ENCODE peak calls at places on chromosome 6, in five cellular contexts. D, K, X, I and W are unnamed samples.

GRCh38 chr6:85585741-85586140 is 7.9 kb downstream of the SNX14 start:
- DNase-seq in D (no peak), X (no peak), K (no peak), I (no peak), W (no peak)

GRCh38 chr6:71476371-71476770 is 187.8 kb downstream of the OGFRL1 start:
- DNase-seq in X (no peak), I (no peak), D (no peak), K (no peak), W (no peak)

GRCh38 chr6:162343196-162343901 is 384.2 kb downstream of the PRKN start:
- DNase-seq in D (no peak), X (no peak), I (no peak), K (no peak), W (peak; percentile 12)

GRCh38 chr6:73803562-73804221 is 107.7 kb downstream of the CD109 start:
- DNase-seq in K (peak; percentile 97), X (no peak), I (peak; percentile 25), D (peak; percentile 43), W (peak; percentile 19)

GRCh38 chr6:135985471-135985870 is 134.0 kb downstream of the PDE7B start:
- DNase-seq in X (no peak), I (no peak), D (no peak), K (no peak), W (no peak)

GRCh38 chr6:150547511-150548222 is 52.0 kb upstream of the PLEKHG1 start:
- DNase-seq in X (no peak), D (no peak), I (no peak), K (no peak), W (no peak)

GRCh38 chr6:5338177-5338960 is 77.1 kb downstream of the FARS2 start:
- DNase-seq in K (no peak), D (no peak), I (no peak), X (peak; percentile 43), W (no peak)

GRCh38 chr6:72367439-72367838 is 254.4 kb upstream of the KCNQ5 start:
- DNase-seq in X (no peak), I (no peak), K (no peak), D (no peak), W (no peak)

GRCh38 chr6:29679962-29680361 is 990 bp downstream of the ZFP57 start:
- DNase-seq in I (no peak), K (no peak), D (peak; percentile 14), X (no peak), W (no peak)

GRCh38 chr6:169968541-169969270 is 217.3 kb downstream of the ERMARD start:
- DNase-seq in I (no peak), D (no peak), X (no peak), K (no peak), W (peak; percentile 7)

GRCh38 chr6:95431637-95432228 is 145.6 kb upstream of the MANEA start:
- DNase-seq in K (peak; percentile 40), X (no peak), D (peak; percentile 51), I (peak; percentile 5), W (peak; percentile 39)

GRCh38 chr6:43771858-43772570 is 2.0 kb downstream of the VEGFA start:
- DNase-seq in I (peak; percentile 43), X (no peak), D (peak; percentile 90), K (no peak), W (peak; percentile 82)

GRCh38 chr6:167098825-167099225 is 24.1 kb upstream of the CCR6 start:
- DNase-seq in X (peak; percentile 80), K (no peak), I (no peak), D (no peak), W (no peak)

GRCh38 chr6:39899540-39900295 is 34.5 kb downstream of the MOCS1 start:
- DNase-seq in I (no peak), K (peak; percentile 14), D (no peak), X (no peak), W (no peak)

GRCh38 chr6:71396410-71396801 is 107.8 kb downstream of the OGFRL1 start:
- DNase-seq in K (no peak), X (peak; percentile 16), D (no peak), I (no peak), W (no peak)

GRCh38 chr6:85458782-85459181 is 8.9 kb downstream of the NT5E start:
- DNase-seq in D (no peak), I (no peak), X (no peak), K (no peak), W (no peak)

GRCh38 chr6:35562060-35562459 is 49.4 kb upstream of the TULP1 start:
- DNase-seq in K (peak; percentile 26), X (no peak), D (peak; percentile 30), I (no peak), W (no peak)

GRCh38 chr6:133553652-133554051 is 312.5 kb downstream of the EYA4 start:
- DNase-seq in K (peak; percentile 79), X (no peak), I (no peak), D (peak; percentile 59), W (peak; percentile 32)

GRCh38 chr6:14452567-14453527 is 335.3 kb downstream of the CD83 start:
- DNase-seq in D (peak; percentile 88), X (peak; percentile 4), I (no peak), K (no peak), W (no peak)

GRCh38 chr6:42727084-42727601 is 4.7 kb upstream of the PRPH2 start:
- DNase-seq in X (no peak), I (no peak), D (no peak), K (peak; percentile 21), W (no peak)

GRCh38 chr6:73644941-73645591 is 8.7 kb downstream of the SLC17A5 start:
- DNase-seq in K (no peak), D (no peak), I (no peak), X (no peak), W (no peak)

GRCh38 chr6:151716446-151717047 is 90.9 kb upstream of the ESR1 start:
- DNase-seq in X (no peak), K (no peak), I (no peak), D (no peak), W (no peak)

GRCh38 chr6:41093729-41094128 is 21.0 kb downstream of the NFYA start:
- DNase-seq in K (peak; percentile 41), I (no peak), D (no peak), X (no peak), W (no peak)

GRCh38 chr6:134686071-134686470 is 263.8 kb downstream of the ALDH8A1 start:
- DNase-seq in K (peak; percentile 27), X (no peak), I (no peak), D (no peak), W (no peak)

GRCh38 chr6:76222189-76222588 is 149.7 kb upstream of the IMPG1 start:
- DNase-seq in I (no peak), K (no peak), D (no peak), X (no peak), W (no peak)

DNA sequence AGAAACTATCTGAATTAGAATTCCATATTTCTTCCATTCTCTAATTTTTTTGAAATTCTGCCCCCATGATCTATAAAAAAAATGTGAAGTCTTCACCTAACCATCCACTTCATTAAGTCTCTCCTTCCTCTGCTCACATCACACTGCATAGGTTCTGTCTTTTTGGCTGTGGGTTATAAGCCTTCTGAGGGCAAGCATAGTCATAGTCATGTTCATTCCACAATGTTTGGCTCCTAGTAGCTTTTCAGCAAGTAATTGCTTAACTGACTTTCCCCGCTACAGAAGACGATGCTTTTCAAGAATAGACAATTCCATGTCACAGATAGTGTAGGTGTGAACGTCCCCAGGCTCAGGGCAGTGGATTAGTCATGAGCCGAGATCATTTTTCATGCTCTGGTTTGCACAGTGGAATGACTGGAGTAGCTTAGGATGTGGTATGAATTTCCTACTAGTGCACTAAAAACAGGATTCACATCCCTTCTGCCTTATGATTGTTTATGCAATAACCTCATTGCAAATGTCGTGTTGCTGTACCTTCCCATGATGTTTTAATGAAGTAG is 29.1 kb downstream of the WRNIP1 start:
- DNase-seq in D (no peak), X (no peak), K (peak; percentile 60), I (no peak), W (no peak)
- TF ChIP-seq RCOR1 in D (no peak), X (no peak), K (no peak), I (no peak), W (no peak)

GRCh38 chr6:110355727-110356126 is 2.4 kb downstream of the METTL24 start:
- DNase-seq in K (no peak), D (no peak), I (no peak), X (no peak), W (no peak)
- H3K4me1 ChIP-seq in K (no peaks in the 10 kb centered on the region), D (no peaks in the 10 kb centered on the region), I (no peaks in the 10 kb centered on the region), X (no peaks in the 10 kb centered on the region), W (peaks cover 3% of the 10 kb centered on the region)

GRCh38 chr6:154159126-154159525 is 120.1 kb downstream of the OPRM1 start:
- DNase-seq in X (no peak), I (no peak), K (no peak), D (no peak), W (no peak)

GRCh38 chr6:154156135-154156948 is 117.3 kb downstream of the OPRM1 start:
- DNase-seq in X (no peak), D (peak; percentile 37), K (peak; percentile 45), I (peak; percentile 15), W (peak; percentile 25)

GRCh38 chr6:154157082-154157481 is 118.0 kb downstream of the OPRM1 start:
- DNase-seq in I (no peak), D (no peak), X (no peak), K (no peak), W (no peak)

GRCh38 chr6:154154389-154154967 is 115.4 kb downstream of the OPRM1 start:
- DNase-seq in I (no peak), K (peak; percentile 80), D (peak; percentile 76), X (no peak), W (peak; percentile 33)

DNA sequence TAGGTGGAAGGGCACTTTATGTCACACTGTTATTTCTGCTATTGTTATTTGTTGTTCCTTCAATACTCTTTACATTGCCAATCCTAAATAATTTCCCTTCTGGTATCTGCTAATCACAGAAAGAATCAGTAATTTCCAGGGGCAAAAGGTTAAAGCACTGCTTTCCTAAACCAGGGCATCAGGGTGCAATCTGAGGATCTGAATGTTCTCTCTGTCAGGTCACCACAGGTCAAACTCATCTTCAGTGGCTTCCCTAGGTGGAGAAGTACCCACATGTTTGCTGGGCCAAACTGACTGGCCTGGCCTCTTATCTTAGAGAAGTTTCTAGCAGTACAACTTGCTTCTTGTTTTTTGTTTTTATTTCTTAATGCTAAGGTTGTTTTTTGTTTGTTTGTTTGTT is 118.7 kb downstream of the OPRM1 start:
- DNase-seq in D (no peak), I (no peak), K (no peak), X (no peak), W (no peak)
- H3K4me2 ChIP-seq in D (no peak overlapping the region), I (no peak overlapping the region), K (no peak overlapping the region), X (peak overlapping the region; percentile 95), W (no peak overlapping the region)

GRCh38 chr6:16045238-16045637 is 83.6 kb upstream of the MYLIP start:
- DNase-seq in I (no peak), D (peak; percentile 68), X (no peak), K (no peak), W (no peak)

GRCh38 chr6:16044211-16044643 is 84.7 kb upstream of the MYLIP start:
- DNase-seq in K (no peak), I (no peak), D (peak; percentile 70), X (no peak), W (no peak)

GRCh38 chr6:16047435-16047834 is 81.5 kb upstream of the MYLIP start:
- DNase-seq in K (no peak), I (no peak), D (peak; percentile 77), X (no peak), W (no peak)

GRCh38 chr6:16043171-16044142 is 85.4 kb upstream of the MYLIP start:
- DNase-seq in D (peak; percentile 52), X (peak; percentile 62), I (no peak), K (no peak), W (no peak)

GRCh38 chr6:16049178-16049577 is 79.7 kb upstream of the MYLIP start:
- DNase-seq in I (no peak), D (no peak), K (no peak), X (no peak), W (no peak)
- TF ChIP-seq RCOR1 in I (no peak), D (no peak), K (no peak), X (no peak), W (no peak)